ENCODE peak calls at places on chromosome 9, in five cellular contexts. H is A549, T is transverse colon, M is SJSA1, B is adrenal gland. P is an unnamed sample.

GRCh38 chr9:117825609-117826347 is 121.6 kb downstream of the TLR4 start:
- DNase-seq in B (no peak), M (no peak), H (no peak), T (no peak), P (no peak)

GRCh38 chr9:2269778-2270177 is 254.6 kb downstream of the SMARCA2 start:
- DNase-seq in T (no peak), B (no peak), H (no peak), M (no peak), P (no peak)

GRCh38 chr9:111597852-111598729 is 1.4 kb downstream of the PTGR1 start:
- DNase-seq in B (peak), H (peak), T (peak), M (peak), P (no peak)

GRCh38 chr9:133990366-133991210 is 1.5 kb downstream of the VAV2 start:
- DNase-seq in M (peak), T (peak), B (peak), H (peak), P (no peak)

GRCh38 chr9:70085241-70085640 is 41.6 kb downstream of the MAMDC2 start:
- DNase-seq in T (no peak), H (no peak), M (no peak), B (no peak), P (no peak)

GRCh38 chr9:8856686-8857329 is 1057.2 kb upstream of the DMAC1 start:
- DNase-seq in B (no peak), H (no peak), M (no peak), T (peak), P (no peak)

GRCh38 chr9:19156026-19156474 is 28.8 kb upstream of the PLIN2 start:
- DNase-seq in T (no peak), M (no peak), H (no peak), B (no peak), P (no peak)

GRCh38 chr9:17611921-17612320 is 33.1 kb downstream of the SH3GL2 start:
- DNase-seq in M (no peak), T (no peak), H (no peak), B (no peak), P (no peak)

GRCh38 chr9:95441081-95441480 is 75.7 kb downstream of the PTCH1 start:
- DNase-seq in H (no peak), B (no peak), M (no peak), T (no peak), P (no peak)

GRCh38 chr9:112325600-112325999 is 7.8 kb downstream of the PTBP3 start:
- DNase-seq in H (no peak), T (no peak), B (no peak), M (no peak), P (no peak)

GRCh38 chr9:111095423-111095822 is 57.2 kb upstream of the LPAR1 start:
- DNase-seq in T (no peak), M (no peak), H (no peak), B (no peak), P (no peak)

GRCh38 chr9:137194388-137194787 is 5.9 kb downstream of the SSNA1 start:
- DNase-seq in M (no peak), H (no peak), T (no peak), B (no peak), P (no peak)

GRCh38 chr9:137198051-137198747 is 2.3 kb downstream of the TPRN start:
- DNase-seq in H (no peak), T (peak), M (no peak), B (no peak), P (no peak)

GRCh38 chr9:137194909-137195308 is 5.6 kb downstream of the TPRN start:
- DNase-seq in B (no peak), M (no peak), H (no peak), T (peak), P (no peak)

GRCh38 chr9:137193771-137194170 is 5.3 kb downstream of the SSNA1 start:
- DNase-seq in B (no peak), H (no peak), M (no peak), T (no peak), P (no peak)

DNA sequence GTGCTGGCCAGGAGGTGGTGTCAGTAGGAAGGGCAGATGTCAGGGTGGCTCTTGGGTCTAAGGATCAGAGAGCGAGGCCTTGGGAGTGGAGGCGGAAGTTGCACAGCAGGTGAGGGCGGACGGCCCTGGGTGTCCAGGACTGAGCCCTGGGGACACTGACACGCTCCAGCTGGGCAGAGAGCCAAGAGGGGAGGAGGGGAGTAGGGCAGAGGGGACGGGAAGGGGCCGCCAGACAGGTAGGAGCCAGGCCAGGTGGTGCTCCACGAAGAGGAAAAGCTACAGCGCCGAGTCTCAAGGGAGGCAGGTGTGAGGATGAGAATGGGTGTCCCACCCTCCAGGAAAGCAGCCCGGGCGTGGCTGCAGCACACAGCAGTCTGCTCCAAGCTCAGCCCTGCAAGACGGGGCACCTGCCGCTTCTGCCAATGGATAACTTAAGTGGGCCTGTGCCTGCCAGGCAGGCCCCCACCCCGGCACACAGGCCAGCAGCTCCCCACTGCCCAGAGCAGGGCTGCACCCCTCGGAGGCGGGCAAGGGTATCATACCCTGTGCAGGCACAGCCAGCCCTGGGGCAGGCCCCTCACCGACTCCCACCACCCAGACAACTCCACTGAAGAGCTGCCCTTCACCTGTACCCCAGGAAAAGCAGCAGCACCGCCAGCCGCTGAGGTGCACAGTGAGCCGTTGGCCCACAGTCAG is 4.9 kb downstream of the TPRN start:
- DNase-seq in B (no peak), M (no peak), T (peak), H (no peak), P (no peak)
- H3K4me3 ChIP-seq in B (no peak), M (no peak), T (peak), H (no peak), P (no peak)

DNA sequence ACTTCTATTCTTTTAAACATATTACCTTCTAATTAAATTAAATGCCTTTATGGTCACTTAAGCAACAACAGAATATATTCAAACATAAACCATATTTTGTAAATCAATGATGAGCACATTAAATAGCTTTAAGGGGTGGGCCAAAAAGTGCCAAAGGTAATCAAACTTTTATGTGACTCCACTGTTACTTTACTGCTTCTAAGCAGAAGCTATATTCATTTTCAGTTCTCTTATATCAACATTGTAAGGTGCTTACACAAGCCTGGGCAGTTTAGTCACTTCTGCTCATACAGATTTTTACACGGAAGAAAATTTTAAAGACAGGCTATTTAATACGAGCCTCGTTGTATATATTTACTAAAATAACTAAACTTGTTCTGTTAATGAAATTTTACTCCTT is 30.0 kb downstream of the RFX3 start:
- DNase-seq in M (no peak), B (no peak), H (no peak), T (no peak), P (no peak)
- H3K4me3 ChIP-seq in M (no peak), B (no peak), H (no peak), T (no peak), P (no peak)

GRCh38 chr9:88927510-88927909 is 63.8 kb upstream of the S1PR3 start:
- DNase-seq in B (no peak), M (no peak), T (no peak), H (no peak), P (no peak)
- H3K4me3 ChIP-seq in B (no peak), M (no peak), T (no peak), H (no peak), P (no peak)

GRCh38 chr9:130042931-130043653 is at the start of gene FNBP1:
- DNase-seq in H (peak), T (peak), B (peak), M (peak), P (no peak)

GRCh38 chr9:130042406-130042930 is 521 bp downstream of the FNBP1 start:
- DNase-seq in M (peak), B (no peak), T (peak), H (no peak), P (no peak)

GRCh38 chr9:130041648-130042405 is 1.2 kb downstream of the FNBP1 start:
- DNase-seq in M (peak), B (no peak), T (no peak), H (peak), P (no peak)

GRCh38 chr9:130040901-130041647 is 1.9 kb downstream of the FNBP1 start:
- DNase-seq in T (no peak), B (no peak), H (no peak), M (no peak), P (no peak)

DNA sequence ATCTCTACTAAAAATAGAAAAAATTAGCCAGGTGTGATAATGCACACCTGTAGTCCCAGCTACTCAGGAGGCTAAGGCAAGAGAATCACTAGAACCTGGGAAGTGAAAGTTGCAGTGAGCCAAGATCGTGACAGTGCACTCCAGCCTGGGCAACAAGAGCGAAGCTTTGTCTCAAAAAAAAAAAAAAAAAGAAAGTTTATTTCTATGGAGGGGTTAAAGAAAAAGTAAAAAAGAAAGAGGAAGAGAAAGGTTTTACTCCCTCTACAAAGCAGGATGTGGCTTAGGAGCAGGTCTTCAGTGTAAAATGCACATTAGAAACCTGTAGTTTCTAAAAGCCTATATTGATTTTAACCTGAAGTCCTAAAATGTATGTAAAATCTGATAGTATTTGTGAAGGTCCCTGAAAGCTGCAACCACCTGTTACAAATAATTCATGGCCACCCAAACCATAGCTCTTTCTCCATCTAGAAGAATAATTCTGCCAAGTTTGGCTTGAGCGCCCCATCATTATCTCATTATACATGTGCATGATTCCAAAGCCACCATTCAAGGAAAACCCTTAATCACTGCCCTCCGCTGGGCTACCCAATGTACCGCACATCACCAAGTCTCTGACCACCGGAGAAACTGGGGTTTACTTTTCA is 3.4 kb downstream of the FNBP1 start:
- DNase-seq in T (no peak), M (no peak), H (peak), B (no peak), P (no peak)
- H3K4me3 ChIP-seq in T (peak), M (no peak), H (no peak), B (no peak), P (no peak)

DNA sequence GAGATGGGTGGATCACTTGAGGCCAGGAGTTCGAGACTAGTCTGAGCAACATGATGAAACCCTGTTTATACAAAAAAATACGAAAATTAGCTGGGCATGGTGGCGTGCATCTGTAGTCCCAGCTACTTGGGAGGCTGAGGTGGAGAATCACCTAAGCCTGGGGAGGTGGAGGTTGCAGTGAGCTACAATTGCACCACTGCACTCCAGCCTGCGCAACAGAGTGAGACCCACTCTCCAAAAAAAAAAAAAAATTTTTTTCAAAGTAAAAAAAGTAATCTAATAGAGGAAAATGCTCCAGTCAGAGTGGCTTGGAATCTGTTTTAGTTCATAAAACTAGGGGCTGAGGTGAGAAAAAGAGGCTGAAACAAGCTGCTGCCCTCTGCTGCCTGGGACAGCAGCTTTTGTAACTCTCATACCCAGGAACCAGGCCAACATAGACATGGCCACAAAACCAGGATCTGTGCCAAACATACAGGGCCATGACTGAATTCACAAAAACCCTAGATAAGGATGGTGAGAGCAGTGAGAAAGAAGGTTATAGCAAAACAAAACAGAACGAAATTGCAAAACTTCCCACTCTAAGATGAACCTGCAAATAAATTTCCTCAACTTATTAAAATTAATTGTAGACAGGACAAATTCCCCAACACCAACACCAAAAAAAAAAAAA is 13.1 kb upstream of the DCAF12 start:
- DNase-seq in M (peak), T (peak), H (peak), B (peak), P (no peak)
- H3K4me3 ChIP-seq in M (no peak), T (no peak), H (no peak), B (no peak), P (no peak)

DNA sequence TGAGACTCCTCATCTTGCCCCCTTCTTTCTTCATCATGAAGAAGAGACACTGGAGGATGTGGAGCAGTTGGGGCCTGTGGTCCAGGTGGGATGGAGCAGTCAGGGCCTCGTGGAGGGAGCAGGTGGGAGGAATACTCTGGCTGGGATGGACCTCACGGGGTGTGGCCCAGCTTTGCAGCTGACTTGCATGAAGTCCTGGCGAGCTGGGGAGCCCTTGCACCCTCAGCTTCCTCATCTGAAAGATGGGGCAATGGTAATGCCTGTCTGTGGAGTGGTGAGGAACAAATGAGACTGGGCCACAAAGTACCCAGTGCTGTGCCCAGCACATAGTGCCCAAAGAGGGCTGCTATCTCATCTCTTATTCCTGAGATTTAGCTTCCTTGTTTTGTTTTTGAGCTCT is 91.5 kb downstream of the DAB2IP start:
- DNase-seq in H (no peak), M (no peak), B (no peak), T (no peak), P (no peak)
- H3K4me3 ChIP-seq in H (peak), M (no peak), B (peak), T (peak), P (peak)

P was measured in Panc1.